ENCODE peak calls at places on chromosomes 2 and 18, in seven cellular contexts. L is CD8-positive, alpha-beta memory T cell; C is left ventricle myocardium inferior; D is mucosa of descending colon; Q is stimulated activated CD4-positive, alpha-beta T cell treated with anti-CD3 and anti-CD28 coated beads, Interleukin-1b, Interleukin-23, amount 100 ng/mL, for 4 hours; J is fibroblast of mammary gland; F is HCT116. Y is an unnamed sample.

GRCh38 chr2:241011751-241012510 is 13.5 kb downstream of the SNED1 start:
- DNase-seq in L (peak; percentile 68), C (no peak), D (no peak), Q (no peak), J (no peak), F (no peak), Y (no peak)

GRCh38 chr18:43060020-43060419 is 55.5 kb downstream of the RIT2 start:
- DNase-seq in L (no peak), C (no peak), D (no peak), Q (no peak), J (peak; percentile 27), F (no peak), Y (no peak)

GRCh38 chr2:240990726-240991377 is 7.6 kb upstream of the SNED1 start:
- DNase-seq in L (no peak), C (no peak), D (no peak), Q (no peak), J (no peak), F (no peak), Y (no peak)

GRCh38 chr18:4987452-4988405 is 209.3 kb downstream of the AKAIN1 start:
- DNase-seq in L (no peak), C (no peak), D (no peak), Q (no peak), J (no peak), F (no peak), Y (no peak)

GRCh38 chr18:32019251-32019943 is 772 bp downstream of the RNF125 start:
- DNase-seq in L (peak; percentile 89), C (peak; percentile 36), D (peak; percentile 67), Q (peak; percentile 25), J (peak; percentile 35), F (peak; percentile 26), Y (peak; percentile 61)

GRCh38 chr2:216292886-216293291 is 79.4 kb downstream of the MARCHF4 start:
- DNase-seq in L (no peak), C (no peak), D (no peak), Q (no peak), J (no peak), F (no peak), Y (no peak)

GRCh38 chr18:6683112-6683876 is 46.2 kb upstream of the ARHGAP28 start:
- DNase-seq in L (no peak), C (no peak), D (no peak), Q (no peak), J (no peak), F (no peak), Y (no peak)

GRCh38 chr2:7154666-7155065 is 237.5 kb downstream of the RNF144A start:
- DNase-seq in L (no peak), C (no peak), D (no peak), Q (no peak), J (no peak), F (no peak), Y (no peak)

GRCh38 chr2:229164545-229165249 is 106.4 kb downstream of the PID1 start:
- DNase-seq in L (no peak), C (no peak), D (no peak), Q (no peak), J (peak; percentile 35), F (no peak), Y (no peak)

GRCh38 chr18:48334845-48335244 is 74.3 kb downstream of the ZBTB7C start:
- DNase-seq in L (no peak), C (no peak), D (no peak), Q (no peak), J (no peak), F (no peak), Y (no peak)

Y was measured in Peyer's patch.